ENCODE peak calls at places on chromosomes 5 and 9, in five cellular contexts. One of them, this sample, is unnamed.

GRCh38 chr9:34400275-34400674 is 23.6 kb upstream of the MYORG start:
- DNase-seq in H9: peak; percentile 57
- DNase-seq in IMR-90: no peak
- DNase-seq in neuronal stem cell: no peak
- DNase-seq in mesendoderm: no peak
- DNase-seq in this sample: no peak

GRCh38 chr5:116759860-116760644 is 185.4 kb upstream of the SEMA6A start:
- DNase-seq in H9: peak; percentile 65
- DNase-seq in IMR-90: no peak
- DNase-seq in neuronal stem cell: peak; percentile 82
- DNase-seq in mesendoderm: peak; percentile 69
- DNase-seq in this sample: peak; percentile 38

GRCh38 chr9:89774971-89775370 is 170.2 kb downstream of the GADD45G start:
- DNase-seq in H9: no peak
- DNase-seq in IMR-90: no peak
- DNase-seq in neuronal stem cell: no peak
- DNase-seq in mesendoderm: no peak
- DNase-seq in this sample: no peak

GRCh38 chr5:151706906-151707305 is 20.2 kb upstream of the SPARC start:
- DNase-seq in H9: no peak
- DNase-seq in IMR-90: peak; percentile 50
- DNase-seq in neuronal stem cell: no peak
- DNase-seq in mesendoderm: no peak
- DNase-seq in this sample: no peak

GRCh38 chr9:78871452-78872331 is 574.8 kb downstream of the PSAT1 start:
- DNase-seq in H9: no peak
- DNase-seq in IMR-90: peak; percentile 95
- DNase-seq in neuronal stem cell: no peak
- DNase-seq in mesendoderm: peak; percentile 33
- DNase-seq in this sample: peak; percentile 22

GRCh38 chr9:14870086-14870485 is 40.1 kb downstream of the FREM1 start:
- DNase-seq in H9: no peak
- DNase-seq in IMR-90: no peak
- DNase-seq in neuronal stem cell: no peak
- DNase-seq in mesendoderm: no peak
- DNase-seq in this sample: no peak

GRCh38 chr5:7078901-7079300 is 317.0 kb upstream of the ADCY2 start:
- DNase-seq in H9: peak; percentile 55
- DNase-seq in IMR-90: no peak
- DNase-seq in neuronal stem cell: peak; percentile 24
- DNase-seq in mesendoderm: peak; percentile 81
- DNase-seq in this sample: peak; percentile 19

GRCh38 chr5:143201589-143201988 is 201.9 kb downstream of the NR3C1 start:
- DNase-seq in H9: no peak
- DNase-seq in IMR-90: peak; percentile 75
- DNase-seq in neuronal stem cell: no peak
- DNase-seq in mesendoderm: no peak
- DNase-seq in this sample: no peak

GRCh38 chr9:113587471-113588031 is 124.0 kb downstream of the RGS3 start:
- DNase-seq in H9: peak; percentile 76
- DNase-seq in IMR-90: peak; percentile 38
- DNase-seq in neuronal stem cell: no peak
- DNase-seq in mesendoderm: peak; percentile 56
- DNase-seq in this sample: no peak

GRCh38 chr5:179763215-179763945 is 30.4 kb upstream of the LTC4S start:
- DNase-seq in H9: peak; percentile 70
- DNase-seq in IMR-90: peak; percentile 91
- DNase-seq in neuronal stem cell: peak; percentile 51
- DNase-seq in mesendoderm: peak; percentile 91
- DNase-seq in this sample: peak; percentile 93

GRCh38 chr9:123251324-123251723 is 17.1 kb downstream of the STRBP start:
- DNase-seq in H9: no peak
- DNase-seq in IMR-90: no peak
- DNase-seq in neuronal stem cell: no peak
- DNase-seq in mesendoderm: no peak
- DNase-seq in this sample: no peak

GRCh38 chr9:126295936-126296600 is 30.6 kb upstream of the MVB12B start:
- DNase-seq in H9: no peak
- DNase-seq in IMR-90: no peak
- DNase-seq in neuronal stem cell: no peak
- DNase-seq in mesendoderm: no peak
- DNase-seq in this sample: no peak

GRCh38 chr5:149135536-149136201 is 5.6 kb upstream of the ABLIM3 start:
- DNase-seq in H9: no peak
- DNase-seq in IMR-90: peak; percentile 92
- DNase-seq in neuronal stem cell: no peak
- DNase-seq in mesendoderm: no peak
- DNase-seq in this sample: no peak

GRCh38 chr5:171808453-171808852 is 22.8 kb downstream of the SMIM23 start:
- DNase-seq in H9: no peak
- DNase-seq in IMR-90: no peak
- DNase-seq in neuronal stem cell: no peak
- DNase-seq in mesendoderm: no peak
- DNase-seq in this sample: no peak

GRCh38 chr5:36569456-36569855 is 37.0 kb upstream of the SLC1A3 start:
- DNase-seq in H9: no peak
- DNase-seq in IMR-90: no peak
- DNase-seq in neuronal stem cell: no peak
- DNase-seq in mesendoderm: no peak
- DNase-seq in this sample: no peak

GRCh38 chr9:137444106-137444790 is 3.1 kb upstream of the ENTPD8 start:
- DNase-seq in H9: no peak
- DNase-seq in IMR-90: no peak
- DNase-seq in neuronal stem cell: no peak
- DNase-seq in mesendoderm: no peak
- DNase-seq in this sample: no peak

GRCh38 chr5:33371660-33372059 is 69.1 kb upstream of the TARS1 start:
- DNase-seq in H9: no peak
- DNase-seq in IMR-90: peak; percentile 93
- DNase-seq in neuronal stem cell: no peak
- DNase-seq in mesendoderm: no peak
- DNase-seq in this sample: no peak

GRCh38 chr9:134053401-134053871 is 14.4 kb downstream of the BRD3 start:
- DNase-seq in H9: no peak
- DNase-seq in IMR-90: no peak
- DNase-seq in neuronal stem cell: no peak
- DNase-seq in mesendoderm: no peak
- DNase-seq in this sample: no peak
- H3K79me1 ChIP-seq in H9: no peaks in the 10 kb centered on the region
- H3K79me1 ChIP-seq in IMR-90: peaks cover 49% of the 10 kb centered on the region
- H3K79me1 ChIP-seq in neuronal stem cell: peaks cover 51% of the 10 kb centered on the region
- H3K79me1 ChIP-seq in mesendoderm: peaks cover 18% of the 10 kb centered on the region
- H3K79me1 ChIP-seq in this sample: no peaks in the 10 kb centered on the region

GRCh38 chr5:135329913-135330797 is 68.9 kb downstream of the MACROH2A1 start:
- DNase-seq in H9: no peak
- DNase-seq in IMR-90: no peak
- DNase-seq in neuronal stem cell: no peak
- DNase-seq in mesendoderm: no peak
- DNase-seq in this sample: no peak

GRCh38 chr5:135330798-135331096 is 68.3 kb downstream of the MACROH2A1 start:
- DNase-seq in H9: no peak
- DNase-seq in IMR-90: no peak
- DNase-seq in neuronal stem cell: no peak
- DNase-seq in mesendoderm: no peak
- DNase-seq in this sample: no peak

GRCh38 chr5:135333737-135334515 is 65.1 kb downstream of the MACROH2A1 start:
- DNase-seq in H9: no peak
- DNase-seq in IMR-90: peak; percentile 40
- DNase-seq in neuronal stem cell: no peak
- DNase-seq in mesendoderm: no peak
- DNase-seq in this sample: no peak

GRCh38 chr5:135331612-135332011 is 67.4 kb downstream of the MACROH2A1 start:
- DNase-seq in H9: no peak
- DNase-seq in IMR-90: peak; percentile 42
- DNase-seq in neuronal stem cell: no peak
- DNase-seq in mesendoderm: no peak
- DNase-seq in this sample: no peak

DNA sequence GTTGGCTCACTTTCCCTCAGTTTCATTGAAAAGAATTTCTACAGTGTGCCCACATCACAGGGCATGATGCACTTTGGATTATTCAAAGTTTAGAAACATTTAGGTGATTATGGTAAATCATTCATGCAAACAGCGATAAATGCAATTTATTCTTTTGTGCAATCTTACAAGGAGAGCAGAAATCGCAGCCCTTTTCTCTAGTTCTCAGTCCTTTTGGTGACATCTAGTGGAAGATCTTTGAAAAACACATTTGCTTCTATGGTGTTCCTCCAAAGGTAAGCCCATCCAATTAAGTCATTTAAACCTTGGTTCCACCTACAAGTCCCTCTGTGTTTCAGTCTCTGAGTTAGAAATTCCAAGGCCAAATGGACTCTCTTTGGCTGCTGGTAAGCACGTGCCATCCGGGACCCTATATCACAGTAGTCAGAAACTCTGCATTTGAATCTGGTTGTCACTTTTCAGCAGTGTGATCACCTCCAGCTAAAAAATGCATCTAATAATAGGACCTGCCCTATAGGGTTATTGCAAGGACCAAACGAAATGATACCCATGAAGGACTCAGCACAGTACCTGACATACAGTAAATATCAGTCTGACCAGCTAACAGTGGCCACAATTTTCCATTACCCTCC is 66.4 kb downstream of the MACROH2A1 start:
- DNase-seq in H9: no peak
- DNase-seq in IMR-90: peak; percentile 77
- DNase-seq in neuronal stem cell: peak; percentile 51
- DNase-seq in mesendoderm: peak; percentile 76
- DNase-seq in this sample: no peak
- H3K79me1 ChIP-seq in H9: no peaks in the 10 kb centered on the region
- H3K79me1 ChIP-seq in IMR-90: peaks cover 33% of the 10 kb centered on the region
- H3K79me1 ChIP-seq in neuronal stem cell: no peaks in the 10 kb centered on the region
- H3K79me1 ChIP-seq in mesendoderm: no peaks in the 10 kb centered on the region
- H3K79me1 ChIP-seq in this sample: no peaks in the 10 kb centered on the region

GRCh38 chr9:93587651-93588347 is 11.4 kb downstream of the PHF2 start:
- DNase-seq in H9: peak; percentile 41
- DNase-seq in IMR-90: no peak
- DNase-seq in neuronal stem cell: no peak
- DNase-seq in mesendoderm: peak; percentile 8
- DNase-seq in this sample: peak; percentile 35
- H3K79me1 ChIP-seq in H9: peaks cover 8% of the 10 kb centered on the region
- H3K79me1 ChIP-seq in IMR-90: peaks cover 83% of the 10 kb centered on the region
- H3K79me1 ChIP-seq in neuronal stem cell: peaks cover 14% of the 10 kb centered on the region
- H3K79me1 ChIP-seq in mesendoderm: peaks cover 12% of the 10 kb centered on the region
- H3K79me1 ChIP-seq in this sample: no peaks in the 10 kb centered on the region

GRCh38 chr9:131485206-131485605 is 17.5 kb upstream of the POMT1 start:
- DNase-seq in H9: no peak
- DNase-seq in IMR-90: no peak
- DNase-seq in neuronal stem cell: no peak
- DNase-seq in mesendoderm: no peak
- DNase-seq in this sample: no peak

GRCh38 chr9:131487621-131488031 is 15.1 kb upstream of the POMT1 start:
- DNase-seq in H9: no peak
- DNase-seq in IMR-90: no peak
- DNase-seq in neuronal stem cell: no peak
- DNase-seq in mesendoderm: no peak
- DNase-seq in this sample: no peak

GRCh38 chr9:131487001-131487400 is 15.7 kb upstream of the POMT1 start:
- DNase-seq in H9: no peak
- DNase-seq in IMR-90: no peak
- DNase-seq in neuronal stem cell: no peak
- DNase-seq in mesendoderm: no peak
- DNase-seq in this sample: no peak

GRCh38 chr9:131484560-131485185 is 18.0 kb upstream of the POMT1 start:
- DNase-seq in H9: no peak
- DNase-seq in IMR-90: no peak
- DNase-seq in neuronal stem cell: no peak
- DNase-seq in mesendoderm: no peak
- DNase-seq in this sample: no peak

DNA sequence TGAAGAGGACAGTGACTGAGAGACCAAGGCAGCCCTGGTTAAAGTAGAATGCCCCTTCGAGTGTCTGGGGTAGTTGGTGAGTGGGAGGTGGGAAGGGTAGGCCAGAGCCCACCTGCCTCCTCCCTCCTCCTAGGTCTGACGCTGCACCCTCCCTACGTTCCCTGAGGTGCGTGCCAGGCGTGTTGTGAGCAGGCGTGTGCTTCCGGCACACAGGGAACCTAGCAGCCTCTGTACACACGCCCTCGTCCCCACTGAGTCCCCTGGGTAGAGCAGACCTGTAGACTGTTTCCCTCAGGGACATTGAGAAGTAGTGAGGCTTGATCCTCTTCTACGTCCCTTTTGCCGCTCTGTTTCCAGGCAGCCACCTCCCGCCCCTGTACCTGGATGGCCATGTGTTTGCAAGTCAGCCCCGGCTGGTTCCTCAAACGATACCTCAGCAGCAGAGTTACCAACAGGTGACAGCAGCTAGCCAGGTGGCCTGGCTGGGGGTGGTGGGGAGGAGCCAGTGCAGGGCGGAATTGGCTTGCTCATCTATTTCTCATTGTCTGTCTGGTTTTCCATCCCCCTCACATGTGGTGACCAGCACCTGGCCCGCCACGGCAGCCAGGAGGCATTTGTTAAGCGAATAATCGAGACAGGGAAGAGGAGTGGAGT is 16.9 kb upstream of the POMT1 start:
- DNase-seq in H9: no peak
- DNase-seq in IMR-90: no peak
- DNase-seq in neuronal stem cell: no peak
- DNase-seq in mesendoderm: no peak
- DNase-seq in this sample: no peak
- H3K79me1 ChIP-seq in H9: no peaks in the 10 kb centered on the region
- H3K79me1 ChIP-seq in IMR-90: peaks cover 55% of the 10 kb centered on the region
- H3K79me1 ChIP-seq in neuronal stem cell: peaks cover 22% of the 10 kb centered on the region
- H3K79me1 ChIP-seq in mesendoderm: peaks cover 11% of the 10 kb centered on the region
- H3K79me1 ChIP-seq in this sample: no peaks in the 10 kb centered on the region

GRCh38 chr9:121299467-121300282 is 31.7 kb downstream of the GSN start:
- DNase-seq in H9: no peak
- DNase-seq in IMR-90: no peak
- DNase-seq in neuronal stem cell: no peak
- DNase-seq in mesendoderm: no peak
- DNase-seq in this sample: no peak

GRCh38 chr9:121299125-121299466 is 31.1 kb downstream of the GSN start:
- DNase-seq in H9: no peak
- DNase-seq in IMR-90: no peak
- DNase-seq in neuronal stem cell: no peak
- DNase-seq in mesendoderm: peak; percentile 51
- DNase-seq in this sample: no peak

GRCh38 chr9:121298689-121299112 is 30.7 kb downstream of the GSN start:
- DNase-seq in H9: no peak
- DNase-seq in IMR-90: no peak
- DNase-seq in neuronal stem cell: no peak
- DNase-seq in mesendoderm: peak; percentile 83
- DNase-seq in this sample: no peak

GRCh38 chr9:121297414-121297813 is 29.5 kb downstream of the GSN start:
- DNase-seq in H9: no peak
- DNase-seq in IMR-90: no peak
- DNase-seq in neuronal stem cell: no peak
- DNase-seq in mesendoderm: no peak
- DNase-seq in this sample: no peak

GRCh38 chr9:121298016-121298538 is 30.1 kb downstream of the GSN start:
- DNase-seq in H9: no peak
- DNase-seq in IMR-90: no peak
- DNase-seq in neuronal stem cell: peak; percentile 21
- DNase-seq in mesendoderm: no peak
- DNase-seq in this sample: no peak
- H3K79me1 ChIP-seq in H9: no peaks in the 10 kb centered on the region
- H3K79me1 ChIP-seq in IMR-90: peaks cover 81% of the 10 kb centered on the region
- H3K79me1 ChIP-seq in neuronal stem cell: peaks cover 2% of the 10 kb centered on the region
- H3K79me1 ChIP-seq in mesendoderm: no peaks in the 10 kb centered on the region
- H3K79me1 ChIP-seq in this sample: peaks cover 4% of the 10 kb centered on the region